ENCODE peak calls at places on chromosome 5, in nine cellular contexts. One of them, this sample, is unnamed.

GRCh38 chr5:107672212-107673105 is 1.7 kb upstream of the EFNA5 start:
- DNase-seq in GM12865: peak
- DNase-seq in cardiac fibroblast: peak
- DNase-seq in Calu3: peak
- DNase-seq in fibroblast of lung: peak
- DNase-seq in A549: peak
- DNase-seq in psoas muscle: peak
- DNase-seq in astrocyte: peak
- DNase-seq in mucosa of descending colon: peak
- DNase-seq in this sample: peak

GRCh38 chr5:132103380-132103951 is 29.9 kb downstream of the CSF2 start:
- DNase-seq in Calu3: peak
- DNase-seq in A549: peak
- DNase-seq in cardiac fibroblast: peak
- DNase-seq in psoas muscle: peak
- DNase-seq in GM12865: peak
- DNase-seq in astrocyte: peak
- DNase-seq in mucosa of descending colon: peak
- DNase-seq in fibroblast of lung: peak
- DNase-seq in this sample: no peak

GRCh38 chr5:115549154-115549553 is 4.6 kb upstream of the FEM1C start:
- DNase-seq in astrocyte: no peak
- DNase-seq in mucosa of descending colon: no peak
- DNase-seq in Calu3: peak
- DNase-seq in fibroblast of lung: peak
- DNase-seq in cardiac fibroblast: peak
- DNase-seq in A549: no peak
- DNase-seq in GM12865: peak
- DNase-seq in psoas muscle: no peak
- DNase-seq in this sample: no peak

GRCh38 chr5:99058466-99058865 is 129.7 kb upstream of the CHD1 start:
- DNase-seq in mucosa of descending colon: no peak
- DNase-seq in fibroblast of lung: no peak
- DNase-seq in cardiac fibroblast: no peak
- DNase-seq in GM12865: no peak
- DNase-seq in astrocyte: no peak
- DNase-seq in Calu3: no peak
- DNase-seq in A549: no peak
- DNase-seq in psoas muscle: no peak
- DNase-seq in this sample: no peak

GRCh38 chr5:143413964-143414669 is 10.6 kb upstream of the NR3C1 start:
- DNase-seq in mucosa of descending colon: no peak
- DNase-seq in Calu3: no peak
- DNase-seq in A549: no peak
- DNase-seq in cardiac fibroblast: no peak
- DNase-seq in GM12865: peak
- DNase-seq in astrocyte: no peak
- DNase-seq in fibroblast of lung: no peak
- DNase-seq in psoas muscle: peak
- DNase-seq in this sample: no peak

GRCh38 chr5:59863777-59864176 is 29.7 kb downstream of the PDE4D start:
- DNase-seq in A549: no peak
- DNase-seq in mucosa of descending colon: no peak
- DNase-seq in psoas muscle: no peak
- DNase-seq in cardiac fibroblast: no peak
- DNase-seq in GM12865: no peak
- DNase-seq in Calu3: no peak
- DNase-seq in fibroblast of lung: no peak
- DNase-seq in astrocyte: no peak
- DNase-seq in this sample: no peak

GRCh38 chr5:158320178-158320674 is 461.3 kb upstream of the CLINT1 start:
- DNase-seq in astrocyte: no peak
- DNase-seq in cardiac fibroblast: no peak
- DNase-seq in A549: no peak
- DNase-seq in mucosa of descending colon: no peak
- DNase-seq in psoas muscle: no peak
- DNase-seq in GM12865: no peak
- DNase-seq in fibroblast of lung: no peak
- DNase-seq in Calu3: peak
- DNase-seq in this sample: no peak

GRCh38 chr5:36599986-36600779 is 6.2 kb upstream of the SLC1A3 start:
- DNase-seq in psoas muscle: no peak
- DNase-seq in astrocyte: peak
- DNase-seq in cardiac fibroblast: peak
- DNase-seq in mucosa of descending colon: no peak
- DNase-seq in Calu3: no peak
- DNase-seq in fibroblast of lung: peak
- DNase-seq in GM12865: no peak
- DNase-seq in A549: no peak
- DNase-seq in this sample: no peak

GRCh38 chr5:6712136-6712581 is 1.1 kb upstream of the TENT4A start:
- DNase-seq in mucosa of descending colon: peak
- DNase-seq in A549: peak
- DNase-seq in GM12865: peak
- DNase-seq in fibroblast of lung: peak
- DNase-seq in cardiac fibroblast: peak
- DNase-seq in Calu3: peak
- DNase-seq in astrocyte: peak
- DNase-seq in psoas muscle: peak
- DNase-seq in this sample: peak

GRCh38 chr5:655406-655805 is 37.7 kb downstream of the TPPP start:
- DNase-seq in psoas muscle: peak
- DNase-seq in mucosa of descending colon: no peak
- DNase-seq in astrocyte: no peak
- DNase-seq in Calu3: no peak
- DNase-seq in A549: no peak
- DNase-seq in fibroblast of lung: no peak
- DNase-seq in GM12865: no peak
- DNase-seq in cardiac fibroblast: no peak
- DNase-seq in this sample: no peak

GRCh38 chr5:174419523-174420132 is 304.8 kb upstream of the MSX2 start:
- DNase-seq in fibroblast of lung: peak
- DNase-seq in psoas muscle: peak
- DNase-seq in astrocyte: peak
- DNase-seq in cardiac fibroblast: peak
- DNase-seq in A549: peak
- DNase-seq in Calu3: peak
- DNase-seq in mucosa of descending colon: peak
- DNase-seq in GM12865: peak
- DNase-seq in this sample: peak

GRCh38 chr5:74648835-74649286 is 8.3 kb upstream of the ENC1 start:
- DNase-seq in astrocyte: peak
- DNase-seq in A549: peak
- DNase-seq in fibroblast of lung: peak
- DNase-seq in GM12865: peak
- DNase-seq in mucosa of descending colon: no peak
- DNase-seq in Calu3: peak
- DNase-seq in cardiac fibroblast: peak
- DNase-seq in psoas muscle: no peak
- DNase-seq in this sample: no peak

GRCh38 chr5:3786165-3786564 is 190.5 kb downstream of the IRX1 start:
- DNase-seq in mucosa of descending colon: no peak
- DNase-seq in astrocyte: no peak
- DNase-seq in A549: no peak
- DNase-seq in psoas muscle: no peak
- DNase-seq in cardiac fibroblast: no peak
- DNase-seq in Calu3: no peak
- DNase-seq in fibroblast of lung: no peak
- DNase-seq in GM12865: no peak
- DNase-seq in this sample: no peak

GRCh38 chr5:54009357-54009756 is 301.0 kb downstream of the ARL15 start:
- DNase-seq in mucosa of descending colon: no peak
- DNase-seq in psoas muscle: no peak
- DNase-seq in astrocyte: no peak
- DNase-seq in cardiac fibroblast: no peak
- DNase-seq in fibroblast of lung: no peak
- DNase-seq in Calu3: no peak
- DNase-seq in GM12865: no peak
- DNase-seq in A549: no peak
- DNase-seq in this sample: no peak

GRCh38 chr5:43400082-43400481 is 12.1 kb downstream of the CCL28 start:
- DNase-seq in Calu3: no peak
- DNase-seq in cardiac fibroblast: peak
- DNase-seq in mucosa of descending colon: no peak
- DNase-seq in astrocyte: peak
- DNase-seq in GM12865: no peak
- DNase-seq in fibroblast of lung: peak
- DNase-seq in A549: no peak
- DNase-seq in psoas muscle: no peak
- DNase-seq in this sample: no peak
- TF ChIP-seq CTCF in Calu3: no peak
- TF ChIP-seq CTCF in cardiac fibroblast: peak
- TF ChIP-seq CTCF in mucosa of descending colon: no peak
- TF ChIP-seq CTCF in astrocyte: no peak
- TF ChIP-seq CTCF in GM12865: no peak
- TF ChIP-seq CTCF in fibroblast of lung: peak
- TF ChIP-seq CTCF in A549: peak
- TF ChIP-seq CTCF in psoas muscle: no peak
- TF ChIP-seq CTCF in this sample: no peak

GRCh38 chr5:82018462-82018861 is 46.6 kb downstream of the ATG10 start:
- DNase-seq in fibroblast of lung: peak
- DNase-seq in mucosa of descending colon: no peak
- DNase-seq in psoas muscle: no peak
- DNase-seq in A549: no peak
- DNase-seq in cardiac fibroblast: peak
- DNase-seq in Calu3: no peak
- DNase-seq in GM12865: no peak
- DNase-seq in astrocyte: peak
- DNase-seq in this sample: no peak
- TF ChIP-seq CTCF in fibroblast of lung: no peak
- TF ChIP-seq CTCF in mucosa of descending colon: no peak
- TF ChIP-seq CTCF in psoas muscle: no peak
- TF ChIP-seq CTCF in A549: no peak
- TF ChIP-seq CTCF in cardiac fibroblast: no peak
- TF ChIP-seq CTCF in Calu3: no peak
- TF ChIP-seq CTCF in GM12865: no peak
- TF ChIP-seq CTCF in astrocyte: no peak
- TF ChIP-seq CTCF in this sample: no peak

DNA sequence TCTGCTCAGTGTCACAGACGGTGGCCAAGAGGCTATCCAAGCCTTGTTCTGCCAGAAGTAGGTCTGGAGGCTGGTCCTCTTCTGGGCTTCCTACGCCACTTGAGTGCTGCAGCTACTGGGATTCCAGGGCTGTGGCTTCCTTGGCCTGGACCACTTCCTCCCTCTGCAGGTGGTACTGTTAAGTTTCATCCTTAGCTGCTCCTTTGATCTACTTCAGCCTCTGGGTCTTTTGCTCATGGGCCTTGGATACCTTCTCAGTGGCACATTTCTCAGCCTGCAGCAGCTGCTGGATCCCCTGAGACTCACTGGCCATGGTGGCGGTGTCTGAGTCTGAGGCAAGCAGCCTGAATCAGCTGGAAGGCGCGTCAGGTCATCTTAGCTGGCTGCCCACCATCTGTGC is 10.3 kb downstream of the CNOT8 start:
- DNase-seq in cardiac fibroblast: peak
- DNase-seq in fibroblast of lung: no peak
- DNase-seq in GM12865: no peak
- DNase-seq in mucosa of descending colon: no peak
- DNase-seq in Calu3: no peak
- DNase-seq in psoas muscle: peak
- DNase-seq in astrocyte: no peak
- DNase-seq in A549: peak
- DNase-seq in this sample: no peak
- TF ChIP-seq CTCF in cardiac fibroblast: no peak
- TF ChIP-seq CTCF in fibroblast of lung: no peak
- TF ChIP-seq CTCF in GM12865: no peak
- TF ChIP-seq CTCF in mucosa of descending colon: no peak
- TF ChIP-seq CTCF in Calu3: no peak
- TF ChIP-seq CTCF in psoas muscle: no peak
- TF ChIP-seq CTCF in astrocyte: no peak
- TF ChIP-seq CTCF in A549: peak
- TF ChIP-seq CTCF in this sample: peak

GRCh38 chr5:78361226-78361993 is 993 bp downstream of the SCAMP1 start:
- DNase-seq in mucosa of descending colon: peak
- DNase-seq in cardiac fibroblast: peak
- DNase-seq in fibroblast of lung: peak
- DNase-seq in psoas muscle: no peak
- DNase-seq in GM12865: peak
- DNase-seq in Calu3: peak
- DNase-seq in A549: peak
- DNase-seq in astrocyte: peak
- DNase-seq in this sample: no peak

GRCh38 chr5:78364005-78364404 is 3.6 kb downstream of the SCAMP1 start:
- DNase-seq in Calu3: no peak
- DNase-seq in fibroblast of lung: peak
- DNase-seq in A549: no peak
- DNase-seq in cardiac fibroblast: peak
- DNase-seq in astrocyte: no peak
- DNase-seq in GM12865: no peak
- DNase-seq in mucosa of descending colon: no peak
- DNase-seq in psoas muscle: no peak
- DNase-seq in this sample: no peak

GRCh38 chr5:78359831-78360673 is at the start of gene SCAMP1:
- DNase-seq in GM12865: peak
- DNase-seq in cardiac fibroblast: peak
- DNase-seq in fibroblast of lung: peak
- DNase-seq in A549: peak
- DNase-seq in mucosa of descending colon: peak
- DNase-seq in astrocyte: peak
- DNase-seq in Calu3: peak
- DNase-seq in psoas muscle: peak
- DNase-seq in this sample: peak

GRCh38 chr5:78362220-78362619 is 1.8 kb downstream of the SCAMP1 start:
- DNase-seq in cardiac fibroblast: no peak
- DNase-seq in mucosa of descending colon: no peak
- DNase-seq in GM12865: no peak
- DNase-seq in psoas muscle: no peak
- DNase-seq in fibroblast of lung: no peak
- DNase-seq in astrocyte: no peak
- DNase-seq in A549: no peak
- DNase-seq in Calu3: no peak
- DNase-seq in this sample: no peak

DNA sequence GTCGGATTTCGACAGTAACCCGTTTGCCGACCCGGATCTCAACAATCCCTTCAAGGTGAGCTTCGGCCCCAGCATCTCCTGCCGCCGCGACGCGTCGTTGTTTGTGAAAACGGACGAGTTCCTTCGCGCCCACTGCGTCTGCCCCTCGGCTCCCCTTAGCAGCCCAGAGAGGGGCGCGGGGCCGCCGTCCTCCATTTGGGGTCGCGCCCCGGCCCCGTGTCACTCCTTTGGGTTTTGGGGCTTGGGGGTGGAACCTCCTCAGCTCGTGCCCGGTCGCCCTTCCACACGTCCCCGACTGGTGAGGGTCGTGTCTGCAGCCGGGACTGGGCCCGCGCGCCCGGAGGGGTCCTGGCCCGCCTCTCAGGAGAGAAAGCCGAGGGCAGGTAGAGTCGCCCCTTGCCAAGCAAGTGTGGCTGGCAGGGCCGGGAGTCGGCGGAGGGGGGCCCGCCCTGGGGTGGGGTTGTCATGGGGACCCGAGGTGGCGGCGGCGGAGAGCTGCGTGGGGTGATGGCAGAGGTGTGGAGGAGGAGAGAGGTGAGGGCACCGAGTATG is 333 bp downstream of the SCAMP1 start:
- DNase-seq in mucosa of descending colon: peak
- DNase-seq in fibroblast of lung: no peak
- DNase-seq in cardiac fibroblast: no peak
- DNase-seq in astrocyte: no peak
- DNase-seq in A549: peak
- DNase-seq in psoas muscle: peak
- DNase-seq in GM12865: peak
- DNase-seq in Calu3: peak
- DNase-seq in this sample: peak
- TF ChIP-seq CTCF in mucosa of descending colon: no peak
- TF ChIP-seq CTCF in fibroblast of lung: no peak
- TF ChIP-seq CTCF in cardiac fibroblast: no peak
- TF ChIP-seq CTCF in astrocyte: no peak
- TF ChIP-seq CTCF in A549: no peak
- TF ChIP-seq CTCF in psoas muscle: no peak
- TF ChIP-seq CTCF in GM12865: no peak
- TF ChIP-seq CTCF in Calu3: no peak
- TF ChIP-seq CTCF in this sample: no peak

This sample was measured in type B pancreatic cell.